ENCODE peak calls at places on chromosomes 4 and X, in eight cellular contexts. Q, K, C, G, Z, D, Y and I are unnamed samples.

GRCh38 chr4:178196751-178197150 is 754.5 kb upstream of the AGA start:
- DNase-seq in Q (no peak), K (no peak), C (no peak), G (no peak), Z (no peak), D (no peak), Y (no peak), I (no peak)

GRCh38 chrX:47234583-47234982 is 1.8 kb downstream of the USP11 start:
- DNase-seq in Q (peak; percentile 25), K (no peak), C (no peak), G (no peak), Z (no peak), D (no peak), Y (no peak), I (no peak)

GRCh38 chrX:38150993-38151392 is 69.7 kb downstream of the SRPX start:
- DNase-seq in Q (no peak), K (no peak), C (no peak), G (no peak), Z (no peak), D (no peak), Y (no peak), I (no peak)

GRCh38 chr4:658031-658667 is 15.9 kb downstream of the ATP5ME start:
- DNase-seq in Q (no peak), K (peak; percentile 61), C (no peak), G (no peak), Z (no peak), D (peak; percentile 51), Y (no peak), I (no peak)

GRCh38 chr4:13367691-13368090 is 116.4 kb downstream of the RAB28 start:
- DNase-seq in Q (no peak), K (no peak), C (no peak), G (no peak), Z (no peak), D (no peak), Y (no peak), I (no peak)

GRCh38 chrX:7926501-7926900 is 712 bp downstream of the PNPLA4 start:
- DNase-seq in Q (peak; percentile 14), K (no peak), C (peak; percentile 34), G (no peak), Z (no peak), D (no peak), Y (no peak), I (no peak)

GRCh38 chrX:75911716-75912115 is 126.7 kb upstream of the MAGEE2 start:
- DNase-seq in Q (no peak), K (no peak), C (no peak), G (no peak), Z (no peak), D (no peak), Y (no peak), I (no peak)

GRCh38 chrX:66017659-66018170 is 22.2 kb downstream of the VSIG4 start:
- DNase-seq in Q (no peak), K (no peak), C (no peak), G (no peak), Z (no peak), D (no peak), Y (no peak), I (peak; percentile 8)

GRCh38 chrX:20681691-20682090 is 415.0 kb upstream of the RPS6KA3 start:
- DNase-seq in Q (no peak), K (no peak), C (no peak), G (no peak), Z (no peak), D (no peak), Y (no peak), I (no peak)

GRCh38 chrX:128396601-128397000 is 344.4 kb upstream of the ACTRT1 start:
- DNase-seq in Q (no peak), K (no peak), C (peak; percentile 3), G (no peak), Z (no peak), D (no peak), Y (no peak), I (no peak)

GRCh38 chr4:88195666-88196365 is 37.4 kb upstream of the ABCG2 start:
- DNase-seq in Q (no peak), K (no peak), C (peak; percentile 6), G (no peak), Z (no peak), D (no peak), Y (no peak), I (no peak)

GRCh38 chr4:17347445-17347844 is 164.4 kb downstream of the QDPR start:
- DNase-seq in Q (peak; percentile 64), K (no peak), C (peak; percentile 28), G (no peak), Z (no peak), D (no peak), Y (peak; percentile 48), I (peak; percentile 9)

GRCh38 chrX:71107762-71108360 is 1.3 kb upstream of the CXorf65 start:
- DNase-seq in Q (no peak), K (no peak), C (no peak), G (no peak), Z (no peak), D (no peak), Y (no peak), I (no peak)

GRCh38 chr4:66855956-66856355 is 689.3 kb downstream of the CENPC start:
- DNase-seq in Q (peak; percentile 41), K (no peak), C (peak; percentile 42), G (no peak), Z (no peak), D (no peak), Y (no peak), I (no peak)

GRCh38 chr4:12439633-12440305 is 1011.1 kb upstream of the HS3ST1 start:
- DNase-seq in Q (no peak), K (no peak), C (no peak), G (no peak), Z (no peak), D (no peak), Y (no peak), I (no peak)

GRCh38 chrX:79325263-79325958 is 41.7 kb downstream of the ITM2A start:
- DNase-seq in Q (no peak), K (no peak), C (peak; percentile 5), G (no peak), Z (peak; percentile 46), D (no peak), Y (no peak), I (no peak)

GRCh38 chr4:17283251-17283650 is 228.6 kb downstream of the QDPR start:
- DNase-seq in Q (no peak), K (no peak), C (no peak), G (no peak), Z (no peak), D (no peak), Y (no peak), I (no peak)

DNA sequence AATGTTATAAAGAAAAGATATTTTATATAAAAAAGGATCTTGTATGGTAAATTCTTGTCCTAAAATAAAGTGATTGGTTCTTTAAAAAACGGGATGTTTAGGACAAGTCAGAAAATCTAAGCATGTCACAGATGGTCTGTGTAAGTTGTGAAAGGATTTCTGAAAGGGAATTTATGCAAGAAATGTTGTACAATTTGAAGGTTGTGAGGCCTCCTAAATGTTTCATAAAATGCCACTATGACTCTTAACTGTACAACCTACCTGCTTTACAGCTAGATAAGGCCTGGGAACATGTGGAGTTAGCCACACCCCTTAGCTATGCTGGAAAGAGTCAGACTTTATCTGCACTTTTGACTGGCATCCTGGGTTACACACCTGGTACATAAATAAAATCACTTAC is 951.5 kb upstream of the POU3F4 start:
- DNase-seq in Q (no peak), K (no peak), C (peak; percentile 4), G (no peak), Z (no peak), D (no peak), Y (no peak), I (no peak)
- H3K9me3 ChIP-seq in Q (peaks cover 15% of the 10 kb centered on the region), K (no peaks in the 10 kb centered on the region), C (peaks cover 3% of the 10 kb centered on the region), G (no peaks in the 10 kb centered on the region), Z (no peaks in the 10 kb centered on the region), D (no peaks in the 10 kb centered on the region), Y (no peaks in the 10 kb centered on the region), I (no peaks in the 10 kb centered on the region)

DNA sequence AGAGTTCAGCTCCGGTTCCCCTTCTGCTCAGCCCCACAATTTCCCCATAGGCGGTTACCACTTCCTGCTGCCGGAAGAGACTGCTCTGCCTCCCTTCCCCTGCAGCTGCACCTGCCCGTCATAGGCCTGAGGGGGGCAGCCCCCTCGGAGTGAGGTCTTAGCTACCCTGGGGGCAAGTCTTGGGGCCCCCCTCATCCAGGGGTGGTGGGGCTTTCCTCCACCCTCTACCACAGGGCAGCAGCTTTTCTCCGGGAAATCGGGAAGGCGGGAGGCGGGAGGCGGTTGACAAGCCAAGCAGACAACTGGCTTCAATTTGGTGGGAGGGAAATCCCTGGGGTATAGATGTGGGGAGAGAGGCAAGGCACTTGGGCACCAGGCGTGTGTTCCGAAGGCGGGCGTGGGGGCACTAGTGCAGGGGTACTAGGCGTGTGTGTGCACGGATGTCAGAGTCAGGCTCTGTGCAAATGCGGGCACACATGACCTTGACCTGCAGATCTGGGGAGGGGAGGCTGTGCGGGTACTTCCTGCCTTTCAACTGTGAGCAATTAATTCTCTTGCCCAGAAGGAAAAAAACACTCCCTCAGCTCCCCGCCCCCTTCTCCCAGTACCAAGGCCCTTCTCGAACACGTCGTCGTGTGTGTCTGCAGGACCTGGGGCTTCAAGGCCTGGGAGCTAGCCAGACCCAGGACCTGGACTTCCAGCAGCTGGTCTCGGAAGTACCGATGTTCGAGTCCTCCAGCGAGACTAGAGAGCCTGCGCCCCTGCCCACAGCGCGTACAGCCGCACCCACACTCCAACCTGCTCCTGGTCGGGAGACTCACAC is 1.0 kb upstream of the ARHGAP4 start:
- DNase-seq in Q (no peak), K (no peak), C (peak; percentile 31), G (peak; percentile 74), Z (peak; percentile 85), D (peak; percentile 75), Y (peak; percentile 12), I (no peak)
- H3K4me1 ChIP-seq in Q (peaks cover 35% of the 10 kb centered on the region), K (peaks cover 41% of the 10 kb centered on the region), C (peaks cover 21% of the 10 kb centered on the region), G (no peaks in the 10 kb centered on the region), Z (peaks cover 18% of the 10 kb centered on the region), D (peaks cover 32% of the 10 kb centered on the region), Y (peaks cover 60% of the 10 kb centered on the region), I (no peaks in the 10 kb centered on the region)

DNA sequence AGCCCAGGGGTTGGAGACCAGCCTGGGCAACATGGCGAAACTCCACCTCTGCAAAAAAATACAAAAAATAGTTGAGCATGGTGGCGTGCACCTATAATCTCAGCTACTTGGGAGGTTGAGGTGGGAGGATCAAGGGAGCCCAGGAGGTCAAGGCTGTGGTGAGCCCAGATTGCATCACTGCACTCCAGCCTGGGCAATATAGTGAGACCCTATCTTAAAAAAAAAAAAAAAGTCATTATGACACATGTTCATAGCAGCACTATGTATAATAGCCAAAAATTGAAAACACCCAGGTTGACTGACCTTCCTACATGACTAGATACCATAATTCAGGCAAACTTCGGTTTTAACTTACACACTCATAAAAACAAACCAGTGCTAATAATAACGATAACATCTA is 90.8 kb upstream of the RBPJ start:
- DNase-seq in Q (no peak), K (no peak), C (no peak), G (no peak), Z (no peak), D (no peak), Y (no peak), I (no peak)
- H3K9me3 ChIP-seq in Q (no peaks in the 10 kb centered on the region), K (no peaks in the 10 kb centered on the region), C (no peaks in the 10 kb centered on the region), G (no peaks in the 10 kb centered on the region), Z (no peaks in the 10 kb centered on the region), D (no peaks in the 10 kb centered on the region), Y (no peaks in the 10 kb centered on the region), I (no peaks in the 10 kb centered on the region)

GRCh38 chr4:184817494-184818215 is 8.1 kb downstream of the ACSL1 start:
- DNase-seq in Q (no peak), K (no peak), C (no peak), G (peak; percentile 61), Z (no peak), D (no peak), Y (no peak), I (no peak)
- H3K4me1 ChIP-seq in Q (peaks cover 62% of the 10 kb centered on the region), K (peaks cover 71% of the 10 kb centered on the region), C (peaks cover 32% of the 10 kb centered on the region), G (no peaks in the 10 kb centered on the region), Z (no peaks in the 10 kb centered on the region), D (peaks cover 68% of the 10 kb centered on the region), Y (peaks cover 65% of the 10 kb centered on the region), I (peaks cover 8% of the 10 kb centered on the region)